ENCODE peak calls at places on chromosomes 5 and 9, in four cellular contexts. O, I, B and T are unnamed samples.

GRCh38 chr5:179311581-179311980 is 33.7 kb downstream of the ADAMTS2 start:
- DNase-seq in O (no peak), B (no peak), I (no peak), T (no peak)

GRCh38 chr5:107542428-107542827 is 128.3 kb downstream of the EFNA5 start:
- DNase-seq in B (peak), I (peak), O (peak), T (peak)

GRCh38 chr5:119346404-119346803 is 9.4 kb upstream of the TNFAIP8 start:
- DNase-seq in O (no peak), I (no peak), B (no peak), T (no peak)

GRCh38 chr5:759111-759741 is 25.3 kb downstream of the ZDHHC11B start:
- DNase-seq in O (peak), B (no peak), I (peak), T (no peak)

GRCh38 chr5:37715361-37715760 is 124.5 kb downstream of the GDNF start:
- DNase-seq in O (peak), I (no peak), B (no peak), T (no peak)

GRCh38 chr5:149372932-149373331 is 6.2 kb downstream of the IL17B start:
- DNase-seq in I (no peak), O (no peak), B (no peak), T (no peak)

GRCh38 chr5:139708877-139709586 is 60.9 kb downstream of the CXXC5 start:
- DNase-seq in B (no peak), O (peak), I (peak), T (peak)

GRCh38 chr9:20640331-20641187 is 18.3 kb upstream of the MLLT3 start:
- DNase-seq in O (no peak), I (peak), B (peak), T (peak)

GRCh38 chr5:157303023-157303422 is 37.1 kb downstream of the CYFIP2 start:
- DNase-seq in B (no peak), O (no peak), I (no peak), T (no peak)

GRCh38 chr9:92952861-92953620 is 5.7 kb downstream of the FGD3 start:
- DNase-seq in B (no peak), O (no peak), I (peak), T (no peak)

GRCh38 chr5:132063090-132063911 is 2.8 kb downstream of the IL3 start:
- DNase-seq in O (peak), B (peak), I (peak), T (peak)

GRCh38 chr5:119473241-119473640 is 20.9 kb downstream of the HSD17B4 start:
- DNase-seq in B (no peak), O (no peak), I (no peak), T (no peak)

GRCh38 chr5:68395844-68396523 is 180.4 kb downstream of the PIK3R1 start:
- DNase-seq in O (peak), I (no peak), B (no peak), T (no peak)

GRCh38 chr5:96509721-96510383 is 76.8 kb upstream of the PCSK1 start:
- DNase-seq in O (no peak), B (no peak), I (no peak), T (no peak)

GRCh38 chr5:52727568-52727967 is 60.1 kb upstream of the ITGA1 start:
- DNase-seq in O (no peak), B (no peak), I (no peak), T (no peak)

GRCh38 chr9:17775646-17776045 is 196.8 kb downstream of the SH3GL2 start:
- DNase-seq in O (no peak), B (no peak), I (no peak), T (no peak)

GRCh38 chr9:85248514-85249312 is 493.0 kb downstream of the AGTPBP1 start:
- DNase-seq in I (no peak), O (no peak), B (no peak), T (no peak)

GRCh38 chr9:75111019-75111622 is 22.8 kb downstream of the OSTF1 start:
- DNase-seq in O (no peak), I (no peak), B (no peak), T (no peak)

GRCh38 chr9:113573303-113573958 is 109.9 kb downstream of the RGS3 start:
- DNase-seq in O (no peak), I (no peak), B (no peak), T (no peak)

GRCh38 chr9:124813496-124814177 is 36.7 kb downstream of the OLFML2A start:
- DNase-seq in B (no peak), I (peak), O (no peak), T (no peak)

GRCh38 chr9:133374612-133375115 is 1.2 kb downstream of the SURF4 start:
- DNase-seq in O (no peak), I (no peak), B (no peak), T (no peak)

GRCh38 chr5:165209101-165209727 is 1703.8 kb downstream of the MAT2B start:
- DNase-seq in I (peak), O (peak), B (no peak), T (peak)

GRCh38 chr9:21001581-21001980 is 29.9 kb downstream of the HACD4 start:
- DNase-seq in B (no peak), I (no peak), O (no peak), T (no peak)

GRCh38 chr5:57176350-57176857 is 2.5 kb downstream of the GPBP1 start:
- DNase-seq in I (no peak), B (no peak), O (no peak), T (no peak)

GRCh38 chr5:89425062-89425461 is 542.1 kb upstream of the MEF2C start:
- DNase-seq in B (no peak), I (no peak), O (no peak), T (no peak)

GRCh38 chr5:13708432-13708831 is 236.1 kb downstream of the DNAH5 start:
- DNase-seq in B (no peak), O (no peak), I (no peak), T (no peak)

GRCh38 chr5:161287436-161287835 is 259.1 kb downstream of the GABRB2 start:
- DNase-seq in O (no peak), B (no peak), I (no peak), T (no peak)

GRCh38 chr5:151739939-151740335 is 18.5 kb downstream of the ATOX1 start:
- DNase-seq in I (peak), O (no peak), B (no peak), T (no peak)

GRCh38 chr9:96256800-96257199 is 45.2 kb downstream of the HSD17B3 start:
- DNase-seq in I (no peak), B (no peak), O (peak), T (no peak)

GRCh38 chr9:68560131-68560844 is 19.6 kb upstream of the TMEM252 start:
- DNase-seq in O (peak), I (peak), B (no peak), T (peak)

GRCh38 chr9:136346157-136346481 is 17.4 kb downstream of the DNLZ start:
- DNase-seq in O (no peak), I (no peak), B (no peak), T (no peak)

GRCh38 chr5:56155085-56155484 is 78.0 kb downstream of the ANKRD55 start:
- DNase-seq in O (no peak), B (no peak), I (no peak), T (no peak)

GRCh38 chr5:612498-613424 is 621 bp downstream of the CEP72 start:
- DNase-seq in B (no peak), I (no peak), O (no peak), T (peak)

GRCh38 chr9:68694125-68694524 is 10.9 kb upstream of the PIP5K1B start:
- DNase-seq in I (no peak), B (no peak), O (no peak), T (no peak)

GRCh38 chr5:138844812-138845513 is 30.2 kb downstream of the LRRTM2 start:
- DNase-seq in B (no peak), O (no peak), I (no peak), T (no peak)

GRCh38 chr5:143341807-143342570 is 61.5 kb downstream of the NR3C1 start:
- DNase-seq in B (no peak), O (no peak), I (no peak), T (no peak)

GRCh38 chr9:21681641-21682040 is 120.8 kb upstream of the MTAP start:
- DNase-seq in B (no peak), O (no peak), I (no peak), T (no peak)

GRCh38 chr9:7223981-7224380 is 466.2 kb downstream of the KDM4C start:
- DNase-seq in O (no peak), B (no peak), I (no peak), T (no peak)

GRCh38 chr9:78462616-78463015 is 165.7 kb downstream of the PSAT1 start:
- DNase-seq in I (no peak), O (no peak), B (no peak), T (no peak)

GRCh38 chr5:34673463-34674125 is 17.5 kb downstream of the RAI14 start:
- DNase-seq in I (no peak), O (no peak), B (no peak), T (no peak)

GRCh38 chr5:6443326-6443725 is 5.3 kb upstream of the UBE2QL1 start:
- DNase-seq in O (no peak), B (no peak), I (no peak), T (no peak)
- TF ChIP-seq FOXM1 in O (no peak), B (no peak), I (no peak), T (no peak)

GRCh38 chr9:87233916-87234455 is 263.7 kb upstream of the DAPK1 start:
- DNase-seq in B (no peak), O (no peak), I (no peak), T (no peak)

GRCh38 chr9:87227456-87227855 is 270.2 kb upstream of the DAPK1 start:
- DNase-seq in O (no peak), I (no peak), B (no peak), T (no peak)

GRCh38 chr9:87226896-87227295 is 270.8 kb upstream of the DAPK1 start:
- DNase-seq in O (no peak), B (no peak), I (no peak), T (no peak)

GRCh38 chr9:87223397-87224246 is 274.0 kb upstream of the DAPK1 start:
- DNase-seq in B (no peak), I (no peak), O (no peak), T (no peak)

DNA sequence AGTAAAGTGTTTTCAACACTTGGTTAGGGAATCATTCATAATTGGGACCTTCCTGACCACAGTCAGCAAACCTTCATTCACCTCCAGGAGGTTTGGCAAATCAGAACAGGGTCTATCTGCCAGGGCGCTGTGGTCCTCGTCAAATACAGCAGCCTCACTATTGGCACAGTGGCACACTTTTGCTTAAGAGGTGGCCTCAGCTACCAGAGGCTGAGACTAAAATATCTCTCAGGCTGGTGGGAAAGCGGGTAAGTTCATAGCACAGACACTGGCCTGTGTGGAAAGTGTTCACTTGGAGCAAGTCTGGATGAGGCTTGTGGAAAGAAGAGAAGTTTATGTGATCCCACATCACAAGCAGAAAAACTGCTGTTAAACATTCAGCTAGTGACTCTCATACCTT is 268.5 kb upstream of the DAPK1 start:
- DNase-seq in O (no peak), I (no peak), B (no peak), T (no peak)
- TF ChIP-seq FOXM1 in O (no peak), I (no peak), B (no peak), T (no peak)

GRCh38 chr9:123336455-123336854 is 19.5 kb upstream of the CRB2 start:
- DNase-seq in O (no peak), I (no peak), B (no peak), T (no peak)

GRCh38 chr9:123334639-123335038 is 21.4 kb upstream of the CRB2 start:
- DNase-seq in I (no peak), O (no peak), B (no peak), T (no peak)

GRCh38 chr9:123335986-123336329 is 20.0 kb upstream of the CRB2 start:
- DNase-seq in I (no peak), O (no peak), B (no peak), T (no peak)

GRCh38 chr9:123336959-123337358 is 19.0 kb upstream of the CRB2 start:
- DNase-seq in I (no peak), B (no peak), O (no peak), T (no peak)

GRCh38 chr9:123335227-123335985 is 20.6 kb upstream of the CRB2 start:
- DNase-seq in I (no peak), O (no peak), B (no peak), T (no peak)
- TF ChIP-seq FOXM1 in I (no peak), O (no peak), B (no peak), T (no peak)

DNA sequence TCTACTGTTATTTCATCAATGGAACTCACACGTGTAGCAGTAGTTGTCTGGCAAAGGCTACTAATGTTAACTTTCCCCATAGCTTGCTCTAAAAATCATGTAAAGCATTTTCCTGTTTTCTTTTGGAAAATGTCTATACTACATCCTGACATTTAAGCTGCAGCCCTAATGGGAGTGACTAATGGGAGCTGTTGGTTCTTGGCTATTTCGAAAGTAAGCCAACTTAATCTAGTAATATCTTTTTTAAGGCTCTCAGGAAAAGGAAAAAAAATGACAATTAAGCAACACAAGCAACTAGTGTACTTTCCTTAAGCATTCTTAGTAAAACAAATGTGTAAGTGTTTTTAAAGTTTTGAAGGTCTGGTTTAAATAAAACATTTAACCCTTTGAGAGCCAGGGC is 169.2 kb downstream of the SLC12A2 start:
- DNase-seq in I (no peak), B (no peak), O (no peak), T (no peak)
- TF ChIP-seq FOXM1 in I (no peak), B (no peak), O (no peak), T (no peak)

DNA sequence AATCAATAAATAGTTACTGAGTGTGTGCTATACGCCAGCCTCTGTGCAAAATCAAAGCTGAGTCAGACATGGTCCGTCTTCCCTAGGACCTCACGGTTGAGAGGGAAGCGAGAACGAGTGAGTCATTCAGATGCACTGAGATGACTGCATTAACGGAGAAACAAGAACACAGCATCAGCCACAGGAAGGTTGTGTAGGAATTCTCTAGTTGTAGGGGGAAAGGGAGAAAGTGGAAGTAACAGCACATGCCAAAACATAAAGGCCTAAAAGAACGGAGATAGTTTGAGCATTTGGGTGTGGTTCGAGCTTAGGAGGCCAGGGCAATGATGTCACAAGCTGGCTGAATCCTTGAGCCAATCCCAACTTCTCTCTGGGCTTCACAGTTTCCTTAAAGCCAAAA is 441.8 kb upstream of the BRINP1 start:
- DNase-seq in I (no peak), B (no peak), O (no peak), T (no peak)
- TF ChIP-seq FOXM1 in I (no peak), B (no peak), O (no peak), T (no peak)